ENCODE peak calls at places on chromosome 1, in ten cellular contexts. Y is CD4-positive, alpha-beta T cell; T is NCI-H2081 treated with DMSO at 0.1 percent for 48 hours; L is germinal center; N is HAP-1; G is stimulated activated effector memory CD8-positive, alpha-beta T cell treated with anti-CD3 and anti-CD28 coated beads, Interleukin-12 subunit alpha, Interleukin-12 subunit beta, amount 100 ng/mL, for 72 hours; V is activated naive CD8-positive, alpha-beta T cell treated with anti-CD3 and anti-CD28 coated beads for 36 hours; S is GM12891; M is fibroblast of mammary gland; P is head of caudate nucleus. J is an unnamed sample.

GRCh38 chr1:246117066-246117791 is 389.9 kb downstream of the SMYD3 start:
- DNase-seq in L (peak; percentile 63), T (peak; percentile 18), S (peak; percentile 20), V (peak; percentile 5), M (peak; percentile 62), G (no peak), N (peak; percentile 34), P (peak; percentile 16), Y (peak; percentile 10), J (no peak)

GRCh38 chr1:62029704-62030103 is 164.9 kb upstream of the L1TD1 start:
- DNase-seq in S (no peak), T (no peak), G (no peak), V (no peak), L (no peak), M (no peak), P (no peak), Y (no peak), N (no peak), J (no peak)

GRCh38 chr1:200184196-200184595 is 156.7 kb downstream of the NR5A2 start:
- DNase-seq in M (peak; percentile 73), T (peak; percentile 36), L (no peak), G (no peak), N (peak; percentile 80), P (no peak), V (no peak), S (no peak), Y (no peak), J (no peak)

GRCh38 chr1:165257969-165258459 is 98.5 kb downstream of the LMX1A start:
- DNase-seq in L (peak; percentile 35), G (no peak), N (peak; percentile 83), T (peak; percentile 66), M (peak; percentile 77), V (peak; percentile 25), S (peak; percentile 29), Y (peak; percentile 1), P (no peak), J (no peak)

GRCh38 chr1:182255494-182255893 is 136.1 kb downstream of the GLUL start:
- DNase-seq in L (no peak), P (no peak), Y (no peak), T (no peak), G (no peak), V (no peak), M (no peak), S (no peak), N (no peak), J (no peak)

GRCh38 chr1:5809207-5809788 is 182.9 kb downstream of the NPHP4 start:
- DNase-seq in M (no peak), S (no peak), N (no peak), V (no peak), Y (no peak), L (no peak), G (no peak), P (no peak), T (no peak), J (no peak)

GRCh38 chr1:43270421-43271095 is 775 bp downstream of the TMEM125 start:
- DNase-seq in M (no peak), V (peak; percentile 25), T (no peak), S (no peak), N (no peak), Y (no peak), L (no peak), G (no peak), P (no peak), J (peak; percentile 5)

GRCh38 chr1:6357243-6357929 is 36.2 kb downstream of the ACOT7 start:
- DNase-seq in S (no peak), L (no peak), Y (no peak), V (no peak), M (no peak), N (peak; percentile 36), P (no peak), T (no peak), G (no peak), J (no peak)

GRCh38 chr1:42841010-42841409 is 5.4 kb upstream of the ZNF691 start:
- DNase-seq in V (no peak), N (no peak), Y (no peak), M (no peak), P (no peak), G (no peak), L (no peak), T (no peak), S (no peak), J (no peak)

J was measured in stimulated activated CD8-positive, alpha-beta memory T cell treated with anti-CD3 and anti-CD28 coated beads, Interleukin-7, amount 100 ng/mL, for 4 hours.